ENCODE peak calls at places on chromosomes 3 and 15, in four cellular contexts. P is H1, H is H9, Z is neuronal stem cell. N is an unnamed sample.

GRCh38 chr3:183312433-183312832 is 59.4 kb downstream of the B3GNT5 start:
- DNase-seq in P (no peak), H (no peak), Z (no peak), N (no peak)

GRCh38 chr3:88954853-88955252 is 152.6 kb upstream of the EPHA3 start:
- DNase-seq in P (no peak), H (no peak), Z (no peak), N (no peak)

GRCh38 chr15:28106294-28107110 is 7.4 kb upstream of the OCA2 start:
- DNase-seq in P (no peak), H (peak; percentile 34), Z (no peak), N (peak; percentile 8)

GRCh38 chr3:42846682-42847522 is 28.8 kb downstream of the CYP8B1 start:
- DNase-seq in P (no peak), H (no peak), Z (no peak), N (no peak)

GRCh38 chr15:90219421-90220141 is 14.2 kb downstream of the CIB1 start:
- DNase-seq in P (no peak), H (peak; percentile 70), Z (peak; percentile 36), N (peak; percentile 40)

GRCh38 chr3:354433-354832 is 157.9 kb downstream of the CHL1 start:
- DNase-seq in P (no peak), H (peak; percentile 42), Z (peak; percentile 67), N (peak; percentile 50)

GRCh38 chr3:58521002-58521670 is 15.9 kb downstream of the ACOX2 start:
- DNase-seq in P (no peak), H (no peak), Z (no peak), N (no peak)

GRCh38 chr3:184300377-184300717 is 1.3 kb downstream of the PSMD2 start:
- DNase-seq in P (no peak), H (no peak), Z (no peak), N (peak; percentile 49)

GRCh38 chr3:183267140-183267539 is 14.1 kb downstream of the B3GNT5 start:
- DNase-seq in P (no peak), H (no peak), Z (no peak), N (no peak)

GRCh38 chr3:49005998-49006397 is 1.2 kb upstream of the WDR6 start:
- DNase-seq in P (no peak), H (no peak), Z (no peak), N (no peak)

GRCh38 chr3:189710620-189711388 is 79.6 kb downstream of the TP63 start:
- DNase-seq in P (peak; percentile 25), H (peak; percentile 32), Z (no peak), N (peak; percentile 95)

GRCh38 chr15:70294906-70295305 is 197.2 kb upstream of the TLE3 start:
- DNase-seq in P (no peak), H (no peak), Z (no peak), N (no peak)

GRCh38 chr3:17500618-17501017 is 241.8 kb downstream of the TBC1D5 start:
- DNase-seq in P (no peak), H (no peak), Z (no peak), N (no peak)

GRCh38 chr15:45522179-45522930 is at the start of gene SLC30A4:
- DNase-seq in P (peak; percentile 9), H (peak; percentile 44), Z (peak; percentile 48), N (peak; percentile 62)

GRCh38 chr3:23085256-23085655 is 117.9 kb upstream of the UBE2E2 start:
- DNase-seq in P (no peak), H (no peak), Z (no peak), N (no peak)

GRCh38 chr3:12175844-12176453 is 17.2 kb upstream of the TIMP4 start:
- DNase-seq in P (no peak), H (peak; percentile 71), Z (peak; percentile 62), N (peak; percentile 70)

GRCh38 chr15:73954188-73955145 is 28.2 kb downstream of the LOXL1 start:
- DNase-seq in P (no peak), H (no peak), Z (no peak), N (no peak)

GRCh38 chr15:34188711-34189110 is 21.2 kb downstream of the KATNBL1 start:
- DNase-seq in P (no peak), H (no peak), Z (no peak), N (no peak)

GRCh38 chr15:25739687-25740121 is 123.4 kb downstream of the ATP10A start:
- DNase-seq in P (peak; percentile 15), H (peak; percentile 53), Z (no peak), N (no peak)

GRCh38 chr15:73375755-73376305 is 7.1 kb upstream of the HCN4 start:
- DNase-seq in P (no peak), H (no peak), Z (no peak), N (no peak)

GRCh38 chr15:64897345-64897985 is 14.2 kb upstream of the ANKDD1A start:
- DNase-seq in P (no peak), H (no peak), Z (no peak), N (peak; percentile 84)

GRCh38 chr3:77254967-77255831 is 215.3 kb downstream of the ROBO2 start:
- DNase-seq in P (no peak), H (peak; percentile 53), Z (peak; percentile 56), N (peak; percentile 66)

GRCh38 chr3:184727357-184728060 is 15.6 kb upstream of the MAGEF1 start:
- DNase-seq in P (peak; percentile 74), H (peak; percentile 88), Z (peak; percentile 89), N (peak; percentile 80)

GRCh38 chr3:133892546-133893231 is 3.0 kb downstream of the RAB6B start:
- DNase-seq in P (no peak), H (no peak), Z (no peak), N (no peak)

GRCh38 chr3:126546013-126546412 is 12.7 kb downstream of the C3orf22 start:
- DNase-seq in P (no peak), H (no peak), Z (no peak), N (no peak)

GRCh38 chr3:161500057-161500836 is 3.6 kb downstream of the OTOL1 start:
- DNase-seq in P (no peak), H (no peak), Z (no peak), N (no peak)

GRCh38 chr15:50415752-50416404 is 8.3 kb upstream of the USP8 start:
- DNase-seq in P (no peak), H (peak; percentile 39), Z (no peak), N (peak; percentile 57)

GRCh38 chr3:64187065-64187959 is 38.0 kb downstream of the PRICKLE2 start:
- DNase-seq in P (no peak), H (no peak), Z (no peak), N (peak; percentile 98)

GRCh38 chr15:41848595-41848994 is 9.9 kb downstream of the PLA2G4B start:
- DNase-seq in P (no peak), H (no peak), Z (no peak), N (no peak)

GRCh38 chr15:63447277-63447676 is 57.1 kb upstream of the USP3 start:
- DNase-seq in P (no peak), H (no peak), Z (no peak), N (no peak)

GRCh38 chr3:13013994-13014754 is 59.1 kb downstream of the IQSEC1 start:
- DNase-seq in P (no peak), H (no peak), Z (no peak), N (no peak)

GRCh38 chr3:87077354-87077753 is 86.4 kb upstream of the VGLL3 start:
- DNase-seq in P (no peak), H (no peak), Z (no peak), N (no peak)

GRCh38 chr15:57485869-57486268 is 105.8 kb upstream of the MYZAP start:
- DNase-seq in P (peak; percentile 68), H (peak; percentile 86), Z (no peak), N (peak; percentile 77)

GRCh38 chr15:36886135-36887011 is 214.0 kb downstream of the MEIS2 start:
- DNase-seq in P (no peak), H (no peak), Z (no peak), N (no peak)

GRCh38 chr15:90829942-90830440 is 38.4 kb upstream of the FURIN start:
- DNase-seq in P (no peak), H (no peak), Z (no peak), N (no peak)

GRCh38 chr15:93825721-93826120 is 405.6 kb upstream of the MCTP2 start:
- DNase-seq in P (no peak), H (no peak), Z (no peak), N (no peak)

GRCh38 chr3:106126016-106126525 is 257.3 kb upstream of the CBLB start:
- DNase-seq in P (no peak), H (no peak), Z (no peak), N (no peak)

GRCh38 chr3:67524046-67524445 is 130.4 kb downstream of the SUCLG2 start:
- DNase-seq in P (no peak), H (no peak), Z (no peak), N (no peak)

DNA sequence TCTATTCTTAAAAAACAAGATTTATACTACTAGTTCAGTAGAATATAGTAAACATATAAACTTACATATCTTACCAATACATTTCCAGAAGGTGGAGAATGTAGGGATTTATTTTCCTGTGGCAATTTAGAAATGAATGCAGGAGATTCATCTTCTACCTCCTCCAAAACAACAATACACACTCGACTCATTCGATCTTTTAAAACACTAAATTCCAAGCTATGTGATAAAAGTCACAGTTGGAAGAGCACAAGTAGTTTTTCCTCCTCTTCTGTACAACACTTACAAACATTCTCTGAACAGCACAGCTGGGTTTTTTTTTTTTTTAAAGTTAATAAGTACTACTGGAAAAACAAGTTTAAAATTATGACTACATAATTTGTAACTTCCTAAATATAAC is 1.4 kb downstream of the ANKRD28 start:
- DNase-seq in P (no peak), H (no peak), Z (no peak), N (peak; percentile 28)
- H3K23ac ChIP-seq in P (no peak overlapping the region), H (no peak overlapping the region), Z (no peak overlapping the region), N (no peak overlapping the region)

GRCh38 chr15:51475736-51476135 is 134.3 kb downstream of the GLDN start:
- DNase-seq in P (no peak), H (no peak), Z (no peak), N (no peak)
- H3K23ac ChIP-seq in P (no peak overlapping the region), H (no peak overlapping the region), Z (no peak overlapping the region), N (no peak overlapping the region)

GRCh38 chr3:129278439-129278969 is at the start of gene HMCES:
- DNase-seq in P (peak; percentile 66), H (peak; percentile 94), Z (peak; percentile 90), N (peak; percentile 91)
- H3K23ac ChIP-seq in P (no peak within 1 kb of the TSS), H (no peak within 1 kb of the TSS), Z (peak within 1 kb of the TSS; percentile 59), N (peak within 1 kb of the TSS; percentile 2)

GRCh38 chr3:170802164-170803151 is 67.5 kb downstream of the RPL22L1 start:
- DNase-seq in P (no peak), H (no peak), Z (no peak), N (peak; percentile 99)

GRCh38 chr3:170799009-170799408 is 71.0 kb downstream of the RPL22L1 start:
- DNase-seq in P (no peak), H (no peak), Z (no peak), N (no peak)

GRCh38 chr3:170804095-170804494 is 65.9 kb downstream of the RPL22L1 start:
- DNase-seq in P (no peak), H (no peak), Z (no peak), N (peak; percentile 20)

GRCh38 chr3:170797685-170798084 is 72.3 kb downstream of the RPL22L1 start:
- DNase-seq in P (no peak), H (no peak), Z (no peak), N (no peak)

DNA sequence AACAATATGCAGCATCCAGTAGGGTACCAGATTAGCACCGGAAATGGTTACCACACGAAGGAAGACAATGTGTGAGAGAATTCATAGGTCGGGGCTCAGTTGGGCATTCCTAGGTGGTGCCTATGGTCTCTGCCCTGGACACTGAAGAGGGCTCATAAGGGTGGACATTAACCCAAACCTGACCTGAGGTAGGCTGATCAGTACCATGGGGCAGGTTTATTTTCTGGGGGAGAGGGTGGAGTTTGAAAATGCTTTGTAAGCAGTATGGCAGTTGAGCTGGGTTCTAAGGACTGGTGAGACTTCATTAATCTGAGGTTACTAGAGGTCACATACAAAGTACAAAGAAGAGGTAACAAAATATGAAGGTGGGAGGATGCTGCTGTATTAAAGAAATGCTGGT is 68.4 kb downstream of the RPL22L1 start:
- DNase-seq in P (no peak), H (no peak), Z (no peak), N (no peak)
- H3K23ac ChIP-seq in P (no peak overlapping the region), H (no peak overlapping the region), Z (no peak overlapping the region), N (no peak overlapping the region)